ENCODE peak calls at places on chromosomes 6 and 20, in four cellular contexts. B is body of pancreas, Y is A549, J is heart right ventricle. H is an unnamed sample.

GRCh38 chr6:143054329-143054728 is 6.4 kb upstream of the AIG1 start:
- DNase-seq in Y (no peak), J (no peak), B (no peak), H (no peak)

GRCh38 chr6:148497717-148498116 is 155.1 kb downstream of the SASH1 start:
- DNase-seq in B (no peak), Y (no peak), J (no peak), H (no peak)

GRCh38 chr20:58880994-58881752 is 28.7 kb downstream of the GNAS start:
- DNase-seq in Y (no peak), B (peak; percentile 24), J (no peak), H (no peak)

GRCh38 chr20:46903256-46903655 is 8.6 kb downstream of the EYA2 start:
- DNase-seq in B (no peak), Y (no peak), J (no peak), H (no peak)

GRCh38 chr6:107179004-107179403 is 63.7 kb upstream of the BEND3 start:
- DNase-seq in B (no peak), J (no peak), Y (no peak), H (no peak)

GRCh38 chr6:160177220-160177619 is 55.6 kb downstream of the SLC22A1 start:
- DNase-seq in Y (no peak), B (no peak), J (no peak), H (no peak)

GRCh38 chr6:143313163-143313562 is 137.3 kb downstream of the ADAT2 start:
- DNase-seq in Y (no peak), J (no peak), B (no peak), H (no peak)

GRCh38 chr6:25506020-25506419 is 146.0 kb upstream of the SCGN start:
- DNase-seq in B (no peak), Y (no peak), J (no peak), H (no peak)

GRCh38 chr6:31952140-31952805 is 6.4 kb downstream of the CFB start:
- DNase-seq in B (peak; percentile 61), Y (peak; percentile 68), J (peak; percentile 62), H (no peak)

GRCh38 chr20:56911946-56912345 is 282.8 kb downstream of the TFAP2C start:
- DNase-seq in J (no peak), B (no peak), Y (no peak), H (no peak)

GRCh38 chr20:45010399-45010828 is 44.1 kb downstream of the STK4 start:
- DNase-seq in Y (no peak), J (no peak), B (no peak), H (peak; percentile 48)

GRCh38 chr20:46814366-46815232 is 80.0 kb upstream of the EYA2 start:
- DNase-seq in J (no peak), B (no peak), Y (peak; percentile 92), H (peak; percentile 80)

GRCh38 chr6:44122821-44123220 is 4.4 kb downstream of the MRPL14 start:
- DNase-seq in J (no peak), B (no peak), Y (no peak), H (no peak)

GRCh38 chr6:42050011-42050896 is at the start of gene TAF8:
- DNase-seq in B (peak; percentile 89), J (peak; percentile 91), Y (peak; percentile 86), H (no peak)

GRCh38 chr20:22385602-22386299 is 198.6 kb downstream of the FOXA2 start:
- DNase-seq in B (peak; percentile 27), J (no peak), Y (peak; percentile 64), H (no peak)

GRCh38 chr20:24692429-24693190 is 223.2 kb downstream of the SYNDIG1 start:
- DNase-seq in B (no peak), Y (no peak), J (no peak), H (no peak)

GRCh38 chr20:32333988-32334885 is 23.9 kb upstream of the ASXL1 start:
- DNase-seq in B (peak; percentile 63), J (peak; percentile 68), Y (no peak), H (no peak)

GRCh38 chr20:57413990-57414389 is 22.8 kb downstream of the RBM38 start:
- DNase-seq in B (no peak), J (no peak), Y (no peak), H (no peak)

GRCh38 chr6:79812195-79812594 is 135.2 kb downstream of the ELOVL4 start:
- DNase-seq in J (no peak), B (no peak), Y (no peak), H (no peak)

GRCh38 chr20:53623454-53624206 is 30.0 kb upstream of the ZNF217 start:
- DNase-seq in B (peak; percentile 67), Y (peak; percentile 71), J (peak; percentile 40), H (no peak)

GRCh38 chr6:11185204-11185842 is 47.1 kb downstream of the NEDD9 start:
- DNase-seq in B (no peak), J (no peak), Y (no peak), H (no peak)

GRCh38 chr6:98838027-98838426 is 3.7 kb downstream of the POU3F2 start:
- DNase-seq in Y (no peak), B (no peak), J (no peak), H (no peak)

GRCh38 chr6:111113731-111114438 is 26.6 kb downstream of the SLC16A10 start:
- DNase-seq in Y (no peak), B (peak; percentile 46), J (peak; percentile 16), H (no peak)

GRCh38 chr6:33057222-33058150 is 16.0 kb downstream of the HLA-DPA1 start:
- DNase-seq in Y (no peak), B (no peak), J (no peak), H (no peak)

GRCh38 chr6:43610431-43610830 is 18.6 kb downstream of the GTPBP2 start:
- DNase-seq in B (no peak), J (no peak), Y (no peak), H (no peak)

GRCh38 chr6:65450451-65450850 is 256.6 kb downstream of the EYS start:
- DNase-seq in Y (no peak), B (no peak), J (no peak), H (no peak)

GRCh38 chr6:116352515-116353471 is 18.0 kb upstream of the DSE start:
- DNase-seq in J (no peak), Y (no peak), B (no peak), H (no peak)

GRCh38 chr20:5127859-5128409 is 1.1 kb downstream of the CDS2 start:
- DNase-seq in J (no peak), B (no peak), Y (no peak), H (no peak)

GRCh38 chr20:18252597-18253451 is 35.5 kb upstream of the ZNF133 start:
- DNase-seq in Y (peak; percentile 79), B (no peak), J (no peak), H (peak; percentile 80)

GRCh38 chr6:90343581-90343980 is 46.9 kb upstream of the BACH2 start:
- DNase-seq in B (no peak), Y (no peak), J (no peak), H (no peak)

GRCh38 chr20:19851863-19852262 is 93.8 kb downstream of the RIN2 start:
- DNase-seq in Y (no peak), B (no peak), J (no peak), H (no peak)

GRCh38 chr6:44131880-44132279 is 4.5 kb downstream of the TMEM63B start:
- DNase-seq in Y (no peak), J (no peak), B (no peak), H (no peak)

GRCh38 chr20:8062781-8063180 is 43.2 kb upstream of the TMX4 start:
- DNase-seq in B (no peak), J (no peak), Y (no peak), H (no peak)

GRCh38 chr6:55250400-55250799 is 76.1 kb downstream of the HCRTR2 start:
- DNase-seq in J (no peak), Y (no peak), B (no peak), H (no peak)

GRCh38 chr6:21887301-21888185 is 294.0 kb downstream of the SOX4 start:
- DNase-seq in B (no peak), Y (peak; percentile 5), J (peak; percentile 22), H (no peak)
- H3K27ac ChIP-seq in B (no peak overlapping the region), Y (peak overlapping the region; percentile 99), J (no peak overlapping the region), H (peak overlapping the region; percentile 82)

DNA sequence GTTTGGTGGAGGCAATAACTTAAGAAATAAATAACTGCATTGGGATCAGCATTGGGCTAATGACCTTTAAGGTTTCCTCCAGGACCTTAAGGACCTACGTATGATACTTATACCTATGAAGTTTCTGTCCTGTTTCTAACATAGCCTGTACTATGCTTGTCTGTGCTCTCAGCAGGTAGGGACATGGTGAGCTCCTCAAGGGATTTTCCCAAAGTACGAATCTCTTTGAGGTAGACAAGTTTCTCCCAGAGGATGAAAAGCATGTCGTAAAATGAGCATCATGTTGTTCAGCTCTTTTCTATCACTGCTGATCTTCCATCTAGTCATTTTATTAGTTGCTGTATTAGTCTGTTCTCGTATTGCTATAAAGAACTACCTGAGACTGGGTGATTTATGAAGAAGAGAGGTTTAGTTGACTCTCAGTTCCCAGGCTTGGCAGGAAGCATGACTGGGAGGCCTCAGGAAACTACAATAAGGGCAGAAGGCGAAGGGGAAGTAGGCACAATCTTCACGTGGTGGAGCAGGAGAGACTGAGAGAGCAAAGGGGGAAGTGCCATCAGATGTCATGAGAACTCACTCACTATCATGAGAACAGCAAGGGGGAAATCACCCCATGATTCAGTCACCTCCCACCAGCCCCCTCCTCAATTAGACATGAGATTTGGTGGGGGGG is 77.8 kb upstream of the TGM3 start:
- DNase-seq in J (no peak), Y (no peak), B (no peak), H (no peak)
- H3K27ac ChIP-seq in J (no peak overlapping the region), Y (no peak overlapping the region), B (no peak overlapping the region), H (no peak overlapping the region)

GRCh38 chr6:15430181-15430580 is 184.3 kb downstream of the JARID2 start:
- DNase-seq in Y (no peak), J (no peak), B (no peak), H (no peak)

GRCh38 chr6:15434263-15434662 is 188.4 kb downstream of the JARID2 start:
- DNase-seq in Y (no peak), B (no peak), J (no peak), H (no peak)

GRCh38 chr6:15430947-15431405 is 185.1 kb downstream of the JARID2 start:
- DNase-seq in B (no peak), Y (no peak), J (no peak), H (no peak)

GRCh38 chr6:15433517-15433874 is 187.6 kb downstream of the JARID2 start:
- DNase-seq in J (no peak), Y (no peak), B (no peak), H (no peak)

GRCh38 chr6:15431762-15432495 is 186.1 kb downstream of the JARID2 start:
- DNase-seq in J (no peak), Y (no peak), B (no peak), H (no peak)
- H3K27ac ChIP-seq in J (no peak overlapping the region), Y (peak overlapping the region; percentile 27), B (no peak overlapping the region), H (peak overlapping the region; percentile 14)

GRCh38 chr6:20866940-20867630 is 332.8 kb downstream of the CDKAL1 start:
- DNase-seq in J (no peak), Y (no peak), B (no peak), H (no peak)

GRCh38 chr6:20870493-20870892 is 336.2 kb downstream of the CDKAL1 start:
- DNase-seq in Y (no peak), B (no peak), J (no peak), H (no peak)

GRCh38 chr6:20868397-20869185 is 334.3 kb downstream of the CDKAL1 start:
- DNase-seq in J (no peak), Y (no peak), B (peak; percentile 37), H (no peak)

GRCh38 chr6:20861479-20861878 is 327.2 kb downstream of the CDKAL1 start:
- DNase-seq in Y (no peak), J (no peak), B (no peak), H (no peak)

GRCh38 chr6:20866038-20866437 is 331.8 kb downstream of the CDKAL1 start:
- DNase-seq in J (no peak), B (no peak), Y (no peak), H (no peak)
- H3K27ac ChIP-seq in J (no peak overlapping the region), B (no peak overlapping the region), Y (peak overlapping the region; percentile 72), H (no peak overlapping the region)

GRCh38 chr20:36467076-36467999 is 74.0 kb upstream of the MYL9 start:
- DNase-seq in J (peak; percentile 65), B (peak; percentile 61), Y (no peak), H (no peak)
- H3K27ac ChIP-seq in J (no peak overlapping the region), B (peak overlapping the region; percentile 48), Y (peak overlapping the region; percentile 99), H (peak overlapping the region; percentile 88)

H was measured in epithelial cell of prostate.